ENCODE peak calls at places on chromosome 4, in nine cellular contexts. F, M, R, K, W, P, D, C and Z are unnamed samples.

GRCh38 chr4:14329228-14329627 is 673.1 kb upstream of the CPEB2 start:
- DNase-seq in F (no peak), M (no peak), R (no peak), K (no peak), W (no peak), P (no peak), D (no peak), C (no peak), Z (no peak)

GRCh38 chr4:185716008-185716976 is 95.7 kb downstream of the SORBS2 start:
- DNase-seq in F (no peak), M (no peak), R (no peak), K (no peak), W (no peak), P (no peak), D (no peak), C (no peak), Z (peak; percentile 24)

GRCh38 chr4:80362578-80363181 is 27.1 kb downstream of the CFAP299 start:
- DNase-seq in F (peak; percentile 30), M (peak; percentile 56), R (peak; percentile 23), K (peak; percentile 45), W (no peak), P (no peak), D (peak; percentile 43), C (peak; percentile 59), Z (peak; percentile 55)

GRCh38 chr4:175308236-175308635 is 390.1 kb downstream of the ADAM29 start:
- DNase-seq in F (no peak), M (no peak), R (no peak), K (peak; percentile 47), W (no peak), P (no peak), D (peak; percentile 51), C (no peak), Z (no peak)

GRCh38 chr4:87974856-87975462 is 555 bp upstream of the SPP1 start:
- DNase-seq in F (peak; percentile 53), M (no peak), R (no peak), K (no peak), W (no peak), P (peak; percentile 83), D (no peak), C (no peak), Z (no peak)

GRCh38 chr4:103451341-103451740 is 253.2 kb upstream of the CENPE start:
- DNase-seq in F (peak; percentile 8), M (no peak), R (no peak), K (no peak), W (no peak), P (no peak), D (no peak), C (no peak), Z (no peak)

GRCh38 chr4:2482693-2483092 is 13.8 kb downstream of the RNF4 start:
- DNase-seq in F (no peak), M (no peak), R (peak; percentile 63), K (peak; percentile 39), W (peak; percentile 82), P (no peak), D (peak; percentile 76), C (peak; percentile 82), Z (no peak)

GRCh38 chr4:172985552-172985951 is 183.1 kb upstream of the GALNT7 start:
- DNase-seq in F (no peak), M (no peak), R (no peak), K (no peak), W (no peak), P (no peak), D (peak; percentile 8), C (no peak), Z (no peak)

DNA sequence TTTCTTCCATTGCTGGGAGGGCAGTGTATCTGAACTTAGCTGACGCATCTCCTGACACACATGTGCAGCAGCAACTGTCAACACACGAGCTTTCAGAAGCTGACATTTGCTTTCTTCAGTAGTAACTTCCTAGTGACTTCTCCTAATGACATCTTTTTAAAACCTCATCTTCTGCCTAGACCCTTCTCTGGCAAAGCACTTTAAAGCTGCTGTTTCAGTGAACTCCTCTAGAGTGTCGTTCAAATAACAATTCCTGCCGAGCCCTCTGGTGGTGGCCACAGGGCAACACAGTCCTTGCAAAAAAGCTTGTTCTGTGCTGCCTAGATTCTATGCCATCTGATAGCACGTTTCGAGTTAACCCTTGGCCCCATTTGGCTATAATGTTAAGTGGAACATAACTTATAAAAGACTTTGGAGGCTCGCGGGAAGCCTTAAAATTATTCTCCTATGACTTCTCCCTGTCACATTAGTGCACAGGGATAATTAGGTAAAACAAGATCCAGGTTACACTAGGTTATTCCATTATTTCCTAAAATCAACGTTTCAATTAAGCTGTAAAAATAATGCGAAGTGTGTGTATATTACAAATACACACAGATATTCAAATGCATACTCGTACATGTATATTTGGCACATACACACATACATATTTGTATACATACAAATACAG is 2340.8 kb downstream of the PCDH7 start:
- DNase-seq in F (peak; percentile 25), M (peak; percentile 39), R (peak; percentile 10), K (peak; percentile 52), W (no peak), P (peak; percentile 43), D (peak; percentile 66), C (peak; percentile 75), Z (peak; percentile 59)
- TF ChIP-seq CTCF in F (peak; percentile 68), M (peak; percentile 54), R (peak; percentile 53), K (peak; percentile 94), W (no peak), P (peak; percentile 67), D (peak; percentile 89), C (peak; percentile 90), Z (peak; percentile 88)

GRCh38 chr4:182918791-182919302 is 1.7 kb upstream of the DCTD start:
- DNase-seq in F (no peak), M (no peak), R (no peak), K (no peak), W (no peak), P (no peak), D (no peak), C (no peak), Z (no peak)

GRCh38 chr4:182914357-182914756 is 2.8 kb downstream of the DCTD start:
- DNase-seq in F (no peak), M (no peak), R (no peak), K (peak; percentile 26), W (no peak), P (no peak), D (no peak), C (no peak), Z (no peak)

GRCh38 chr4:182918044-182918607 is 940 bp upstream of the DCTD start:
- DNase-seq in F (no peak), M (no peak), R (no peak), K (no peak), W (no peak), P (no peak), D (no peak), C (no peak), Z (no peak)

GRCh38 chr4:182916483-182917181 is 554 bp downstream of the DCTD start:
- DNase-seq in F (peak; percentile 39), M (peak; percentile 80), R (peak; percentile 64), K (peak; percentile 84), W (peak; percentile 64), P (peak; percentile 64), D (peak; percentile 67), C (peak; percentile 80), Z (no peak)

DNA sequence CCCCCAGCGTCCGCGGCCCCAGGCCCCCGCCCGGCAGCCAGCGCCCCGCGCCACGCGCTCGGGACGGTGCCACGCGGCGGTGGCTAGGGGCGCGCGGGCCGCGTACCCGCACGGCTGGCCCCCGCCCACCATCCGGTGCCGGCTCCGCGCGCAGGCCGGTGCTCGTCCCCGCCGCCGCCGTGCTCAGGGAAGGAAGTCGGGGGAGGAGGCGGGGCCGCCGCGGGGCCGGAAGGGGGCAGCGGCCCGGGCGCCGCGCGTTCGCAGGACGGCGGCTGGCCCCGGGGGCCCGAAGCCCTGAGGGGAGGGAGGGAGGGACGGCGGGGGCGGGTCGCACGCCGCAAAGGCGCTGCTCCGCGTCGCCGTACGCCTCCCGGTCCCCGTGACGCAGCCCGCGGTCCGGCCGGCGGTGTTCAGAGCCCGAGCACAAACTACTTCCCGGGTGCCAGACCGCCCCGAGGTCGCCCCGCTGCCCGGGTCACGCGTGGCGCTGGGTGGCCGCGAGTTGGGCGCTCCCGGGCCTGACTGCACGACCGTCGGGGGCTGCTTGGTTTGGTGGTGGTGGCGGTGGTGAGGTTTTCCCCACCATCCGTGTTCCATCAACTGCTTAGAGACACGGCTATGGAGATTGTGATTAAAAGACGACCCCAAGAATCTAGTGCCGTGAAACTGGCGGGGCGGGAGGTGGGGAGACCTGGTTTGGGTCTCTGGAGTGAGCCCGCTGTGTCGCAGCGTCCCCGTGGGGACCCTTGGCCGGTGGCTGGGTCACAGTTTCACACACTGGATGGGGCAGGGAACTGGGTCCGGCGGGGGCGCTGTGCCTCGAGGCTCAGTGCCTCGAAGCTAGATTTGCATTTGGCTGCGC is at the start of gene DCTD:
- DNase-seq in F (peak; percentile 76), M (peak; percentile 87), R (peak; percentile 81), K (peak; percentile 75), W (peak; percentile 77), P (peak; percentile 87), D (peak; percentile 51), C (peak; percentile 81), Z (peak; percentile 86)
- TF ChIP-seq CTCF in F (no peak), M (no peak), R (no peak), K (peak; percentile 47), W (no peak), P (peak; percentile 28), D (peak; percentile 27), C (peak; percentile 48), Z (no peak)

GRCh38 chr4:10437735-10438134 is 19.5 kb downstream of the ZNF518B start:
- DNase-seq in F (no peak), M (no peak), R (no peak), K (no peak), W (no peak), P (no peak), D (no peak), C (no peak), Z (no peak)

GRCh38 chr4:10441512-10441911 is 15.7 kb downstream of the ZNF518B start:
- DNase-seq in F (no peak), M (no peak), R (no peak), K (no peak), W (no peak), P (no peak), D (no peak), C (no peak), Z (no peak)

GRCh38 chr4:10438924-10439323 is 18.3 kb downstream of the ZNF518B start:
- DNase-seq in F (no peak), M (no peak), R (no peak), K (no peak), W (no peak), P (no peak), D (no peak), C (no peak), Z (no peak)

DNA sequence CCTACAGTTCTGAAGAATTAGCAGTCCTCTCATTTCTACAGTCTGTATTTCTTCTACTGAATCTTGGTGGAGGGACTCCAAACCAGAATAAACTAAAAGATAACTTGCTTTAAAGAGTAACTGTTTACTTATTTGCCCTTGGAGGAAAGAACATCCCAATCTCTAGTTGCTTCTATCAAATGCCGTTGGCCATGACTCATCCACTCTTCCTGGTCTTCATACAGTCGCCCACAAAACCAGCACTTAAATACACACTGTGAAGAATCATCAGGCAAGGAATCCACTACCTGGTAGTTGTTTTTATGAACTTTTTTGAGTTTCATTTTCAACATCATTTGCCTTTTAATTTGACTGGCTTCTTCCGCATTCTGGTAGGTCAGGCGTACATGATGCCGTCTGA is 14.2 kb downstream of the ZNF518B start:
- DNase-seq in F (no peak), M (no peak), R (no peak), K (no peak), W (no peak), P (no peak), D (no peak), C (peak; percentile 33), Z (no peak)
- TF ChIP-seq CTCF in F (no peak), M (no peak), R (no peak), K (no peak), W (no peak), P (no peak), D (no peak), C (no peak), Z (no peak)

DNA sequence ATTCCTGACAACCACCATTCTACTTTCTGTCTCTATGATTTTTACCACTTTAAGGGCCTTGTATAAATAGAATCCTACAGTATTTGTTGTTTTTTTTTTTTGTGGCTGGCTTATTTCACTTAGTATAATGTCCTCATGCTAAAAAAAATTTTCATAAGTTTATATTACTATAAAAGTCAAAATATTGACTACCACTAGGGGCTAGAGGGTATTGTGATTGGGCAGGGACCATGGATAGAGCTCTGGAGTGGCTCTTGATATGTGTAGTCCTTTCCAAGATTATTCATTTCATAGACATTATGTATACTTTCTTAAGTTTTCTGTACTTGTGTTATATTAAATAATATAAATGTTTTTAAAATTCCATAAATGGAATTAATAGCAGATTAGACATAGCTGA is 34.6 kb downstream of the MYOZ2 start:
- DNase-seq in F (no peak), M (no peak), R (no peak), K (no peak), W (no peak), P (no peak), D (no peak), C (no peak), Z (no peak)
- TF ChIP-seq CTCF in F (no peak), M (no peak), R (no peak), K (peak; percentile 7), W (no peak), P (no peak), D (no peak), C (peak; percentile 11), Z (no peak)